ENCODE peak calls at places on chromosomes 12 and 14, in ten cellular contexts. One of them, this sample, is unnamed.

GRCh38 chr12:92886131-92886530 is 43.0 kb downstream of the EEA1 start:
- DNase-seq in ovary: no peak
- DNase-seq in K562: no peak
- DNase-seq in heart left ventricle: no peak
- DNase-seq in transverse colon: no peak
- DNase-seq in A549: no peak
- DNase-seq in upper lobe of left lung: peak; percentile 38
- DNase-seq in Peyer's patch: no peak
- DNase-seq in tibial nerve: no peak
- DNase-seq in HCT116: no peak
- DNase-seq in this sample: no peak

GRCh38 chr12:1593232-1594044 is 943 bp downstream of the FBXL14 start:
- DNase-seq in K562: no peak
- DNase-seq in transverse colon: peak; percentile 74
- DNase-seq in heart left ventricle: peak; percentile 51
- DNase-seq in tibial nerve: no peak
- DNase-seq in HCT116: no peak
- DNase-seq in A549: peak; percentile 55
- DNase-seq in upper lobe of left lung: peak; percentile 66
- DNase-seq in ovary: peak; percentile 66
- DNase-seq in Peyer's patch: peak; percentile 84
- DNase-seq in this sample: no peak

GRCh38 chr14:75702107-75702506 is 41.1 kb downstream of the TTLL5 start:
- DNase-seq in transverse colon: no peak
- DNase-seq in tibial nerve: no peak
- DNase-seq in heart left ventricle: peak; percentile 29
- DNase-seq in upper lobe of left lung: no peak
- DNase-seq in ovary: no peak
- DNase-seq in Peyer's patch: no peak
- DNase-seq in HCT116: no peak
- DNase-seq in A549: no peak
- DNase-seq in K562: no peak
- DNase-seq in this sample: no peak

GRCh38 chr14:70821916-70822705 is 12.8 kb upstream of the MAP3K9 start:
- DNase-seq in heart left ventricle: peak; percentile 64
- DNase-seq in Peyer's patch: peak; percentile 75
- DNase-seq in K562: peak; percentile 27
- DNase-seq in upper lobe of left lung: peak; percentile 67
- DNase-seq in ovary: peak; percentile 64
- DNase-seq in transverse colon: peak; percentile 58
- DNase-seq in A549: peak; percentile 42
- DNase-seq in HCT116: no peak
- DNase-seq in tibial nerve: no peak
- DNase-seq in this sample: no peak

GRCh38 chr12:54371328-54372112 is 7.2 kb upstream of the GPR84 start:
- DNase-seq in upper lobe of left lung: no peak
- DNase-seq in transverse colon: no peak
- DNase-seq in Peyer's patch: no peak
- DNase-seq in K562: no peak
- DNase-seq in HCT116: no peak
- DNase-seq in heart left ventricle: peak; percentile 68
- DNase-seq in ovary: peak; percentile 78
- DNase-seq in A549: no peak
- DNase-seq in tibial nerve: peak; percentile 35
- DNase-seq in this sample: peak; percentile 94

GRCh38 chr12:89333564-89334252 is 18.6 kb downstream of the DUSP6 start:
- DNase-seq in heart left ventricle: no peak
- DNase-seq in HCT116: no peak
- DNase-seq in tibial nerve: no peak
- DNase-seq in transverse colon: peak; percentile 49
- DNase-seq in Peyer's patch: no peak
- DNase-seq in ovary: no peak
- DNase-seq in A549: no peak
- DNase-seq in K562: no peak
- DNase-seq in upper lobe of left lung: peak; percentile 67
- DNase-seq in this sample: no peak

GRCh38 chr12:55937956-55938355 is 7.0 kb downstream of the DGKA start:
- DNase-seq in K562: no peak
- DNase-seq in Peyer's patch: no peak
- DNase-seq in A549: no peak
- DNase-seq in ovary: no peak
- DNase-seq in tibial nerve: no peak
- DNase-seq in transverse colon: no peak
- DNase-seq in upper lobe of left lung: no peak
- DNase-seq in HCT116: no peak
- DNase-seq in heart left ventricle: no peak
- DNase-seq in this sample: no peak

GRCh38 chr12:3071107-3071506 is 6.1 kb upstream of the TSPAN9 start:
- DNase-seq in Peyer's patch: no peak
- DNase-seq in upper lobe of left lung: no peak
- DNase-seq in K562: no peak
- DNase-seq in heart left ventricle: no peak
- DNase-seq in ovary: no peak
- DNase-seq in transverse colon: no peak
- DNase-seq in A549: no peak
- DNase-seq in HCT116: no peak
- DNase-seq in tibial nerve: no peak
- DNase-seq in this sample: no peak

GRCh38 chr12:9039397-9039977 is 50.1 kb downstream of the KLRG1 start:
- DNase-seq in tibial nerve: no peak
- DNase-seq in upper lobe of left lung: no peak
- DNase-seq in HCT116: peak; percentile 18
- DNase-seq in K562: peak; percentile 39
- DNase-seq in transverse colon: no peak
- DNase-seq in A549: peak; percentile 58
- DNase-seq in Peyer's patch: no peak
- DNase-seq in heart left ventricle: no peak
- DNase-seq in ovary: no peak
- DNase-seq in this sample: no peak

GRCh38 chr12:1606021-1606622 is 11.7 kb upstream of the FBXL14 start:
- DNase-seq in upper lobe of left lung: peak; percentile 95
- DNase-seq in A549: peak; percentile 87
- DNase-seq in K562: peak; percentile 69
- DNase-seq in Peyer's patch: peak; percentile 87
- DNase-seq in ovary: peak; percentile 97
- DNase-seq in heart left ventricle: peak; percentile 89
- DNase-seq in transverse colon: peak; percentile 92
- DNase-seq in HCT116: peak; percentile 72
- DNase-seq in tibial nerve: peak; percentile 89
- DNase-seq in this sample: peak; percentile 93

GRCh38 chr14:94104731-94105130 is 5.8 kb upstream of the IFI27 start:
- DNase-seq in K562: no peak
- DNase-seq in Peyer's patch: no peak
- DNase-seq in tibial nerve: no peak
- DNase-seq in heart left ventricle: no peak
- DNase-seq in A549: no peak
- DNase-seq in transverse colon: no peak
- DNase-seq in ovary: no peak
- DNase-seq in upper lobe of left lung: no peak
- DNase-seq in HCT116: no peak
- DNase-seq in this sample: no peak

GRCh38 chr12:13061377-13061776 is 17.2 kb downstream of the FAM234B start:
- DNase-seq in transverse colon: no peak
- DNase-seq in K562: no peak
- DNase-seq in ovary: no peak
- DNase-seq in A549: no peak
- DNase-seq in heart left ventricle: no peak
- DNase-seq in upper lobe of left lung: no peak
- DNase-seq in tibial nerve: no peak
- DNase-seq in HCT116: no peak
- DNase-seq in Peyer's patch: no peak
- DNase-seq in this sample: no peak
- TF ChIP-seq POLR2A in transverse colon: no peak
- TF ChIP-seq POLR2A in K562: no peak
- TF ChIP-seq POLR2A in ovary: no peak
- TF ChIP-seq POLR2A in A549: no peak
- TF ChIP-seq POLR2A in heart left ventricle: no peak
- TF ChIP-seq POLR2A in upper lobe of left lung: no peak
- TF ChIP-seq POLR2A in tibial nerve: no peak
- TF ChIP-seq POLR2A in HCT116: no peak
- TF ChIP-seq POLR2A in Peyer's patch: no peak
- TF ChIP-seq POLR2A in this sample: no peak

GRCh38 chr14:55578511-55578910 is 1.5 kb upstream of the KTN1 start:
- DNase-seq in tibial nerve: no peak
- DNase-seq in ovary: peak; percentile 39
- DNase-seq in heart left ventricle: no peak
- DNase-seq in transverse colon: no peak
- DNase-seq in K562: no peak
- DNase-seq in Peyer's patch: no peak
- DNase-seq in A549: no peak
- DNase-seq in upper lobe of left lung: no peak
- DNase-seq in HCT116: no peak
- DNase-seq in this sample: no peak

GRCh38 chr14:55581011-55581806 is 1.2 kb downstream of the KTN1 start:
- DNase-seq in tibial nerve: no peak
- DNase-seq in upper lobe of left lung: peak; percentile 52
- DNase-seq in Peyer's patch: peak; percentile 60
- DNase-seq in K562: peak; percentile 10
- DNase-seq in heart left ventricle: peak; percentile 66
- DNase-seq in transverse colon: peak; percentile 44
- DNase-seq in ovary: peak; percentile 64
- DNase-seq in HCT116: no peak
- DNase-seq in A549: peak; percentile 44
- DNase-seq in this sample: no peak

GRCh38 chr14:55577229-55577628 is 2.8 kb upstream of the KTN1 start:
- DNase-seq in Peyer's patch: no peak
- DNase-seq in HCT116: no peak
- DNase-seq in transverse colon: no peak
- DNase-seq in ovary: no peak
- DNase-seq in tibial nerve: no peak
- DNase-seq in heart left ventricle: no peak
- DNase-seq in upper lobe of left lung: no peak
- DNase-seq in K562: no peak
- DNase-seq in A549: no peak
- DNase-seq in this sample: no peak

GRCh38 chr14:55580401-55581010 is 499 bp downstream of the KTN1 start:
- DNase-seq in Peyer's patch: peak; percentile 71
- DNase-seq in A549: peak; percentile 22
- DNase-seq in upper lobe of left lung: peak; percentile 48
- DNase-seq in tibial nerve: no peak
- DNase-seq in ovary: peak; percentile 57
- DNase-seq in transverse colon: peak; percentile 47
- DNase-seq in HCT116: no peak
- DNase-seq in K562: peak; percentile 69
- DNase-seq in heart left ventricle: peak; percentile 63
- DNase-seq in this sample: peak; percentile 29

GRCh38 chr14:55579724-55580400 is at the start of gene KTN1:
- DNase-seq in upper lobe of left lung: peak; percentile 88
- DNase-seq in K562: peak; percentile 79
- DNase-seq in A549: peak; percentile 84
- DNase-seq in Peyer's patch: peak; percentile 91
- DNase-seq in tibial nerve: peak; percentile 63
- DNase-seq in HCT116: peak; percentile 48
- DNase-seq in ovary: peak; percentile 82
- DNase-seq in transverse colon: peak; percentile 89
- DNase-seq in heart left ventricle: peak; percentile 90
- DNase-seq in this sample: peak; percentile 95
- TF ChIP-seq POLR2A in upper lobe of left lung: no peak
- TF ChIP-seq POLR2A in K562: peak; percentile 65
- TF ChIP-seq POLR2A in A549: peak; percentile 76
- TF ChIP-seq POLR2A in Peyer's patch: no peak
- TF ChIP-seq POLR2A in tibial nerve: peak; percentile 75
- TF ChIP-seq POLR2A in HCT116: no peak
- TF ChIP-seq POLR2A in ovary: peak; percentile 55
- TF ChIP-seq POLR2A in transverse colon: peak; percentile 33
- TF ChIP-seq POLR2A in heart left ventricle: no peak
- TF ChIP-seq POLR2A in this sample: no peak

DNA sequence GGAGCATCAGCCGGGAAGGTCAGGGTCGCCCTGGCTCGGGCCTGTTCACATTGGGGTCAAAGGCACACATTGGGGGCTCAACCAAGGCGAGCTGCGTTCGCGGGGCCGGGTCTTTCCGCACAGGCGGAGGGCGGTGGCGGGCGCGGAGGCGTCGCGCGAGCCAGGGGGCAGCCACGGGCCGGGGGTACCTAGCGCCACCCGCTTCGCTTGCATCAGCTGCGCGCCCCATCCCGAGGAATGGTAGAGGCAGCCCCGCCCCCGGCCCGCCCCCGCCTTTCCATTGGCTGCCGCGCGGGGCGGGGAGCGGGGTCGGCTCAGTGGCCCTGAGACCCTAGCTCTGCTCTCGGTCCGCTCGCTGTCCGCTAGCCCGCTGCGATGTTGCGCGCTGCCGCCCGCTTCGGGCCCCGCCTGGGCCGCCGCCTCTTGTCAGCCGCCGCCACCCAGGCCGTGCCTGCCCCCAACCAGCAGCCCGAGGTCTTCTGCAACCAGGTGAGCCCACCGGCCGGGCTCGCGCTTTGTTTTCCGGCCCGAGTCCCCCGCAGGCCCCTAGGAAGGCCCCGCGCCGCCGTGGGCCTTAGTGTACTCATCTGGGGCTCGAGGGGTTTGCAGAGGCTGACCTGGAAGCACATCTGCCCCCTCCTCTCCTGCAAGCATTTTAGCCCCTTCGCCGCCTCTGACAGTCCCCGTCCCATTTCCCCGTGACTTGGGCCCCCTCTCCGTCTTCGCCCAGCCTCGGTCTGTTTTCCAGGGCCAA is at the start of gene ALDH2:
- DNase-seq in upper lobe of left lung: peak; percentile 88
- DNase-seq in ovary: peak; percentile 86
- DNase-seq in Peyer's patch: peak; percentile 87
- DNase-seq in K562: peak; percentile 98
- DNase-seq in heart left ventricle: peak; percentile 84
- DNase-seq in HCT116: peak; percentile 6
- DNase-seq in tibial nerve: peak; percentile 74
- DNase-seq in A549: peak; percentile 57
- DNase-seq in transverse colon: peak; percentile 84
- DNase-seq in this sample: peak; percentile 94
- TF ChIP-seq POLR2A in upper lobe of left lung: peak; percentile 84
- TF ChIP-seq POLR2A in ovary: peak; percentile 84
- TF ChIP-seq POLR2A in Peyer's patch: peak; percentile 82
- TF ChIP-seq POLR2A in K562: peak; percentile 40
- TF ChIP-seq POLR2A in heart left ventricle: no peak
- TF ChIP-seq POLR2A in HCT116: peak; percentile 67
- TF ChIP-seq POLR2A in tibial nerve: peak; percentile 84
- TF ChIP-seq POLR2A in A549: peak; percentile 73
- TF ChIP-seq POLR2A in transverse colon: peak; percentile 86
- TF ChIP-seq POLR2A in this sample: no peak

DNA sequence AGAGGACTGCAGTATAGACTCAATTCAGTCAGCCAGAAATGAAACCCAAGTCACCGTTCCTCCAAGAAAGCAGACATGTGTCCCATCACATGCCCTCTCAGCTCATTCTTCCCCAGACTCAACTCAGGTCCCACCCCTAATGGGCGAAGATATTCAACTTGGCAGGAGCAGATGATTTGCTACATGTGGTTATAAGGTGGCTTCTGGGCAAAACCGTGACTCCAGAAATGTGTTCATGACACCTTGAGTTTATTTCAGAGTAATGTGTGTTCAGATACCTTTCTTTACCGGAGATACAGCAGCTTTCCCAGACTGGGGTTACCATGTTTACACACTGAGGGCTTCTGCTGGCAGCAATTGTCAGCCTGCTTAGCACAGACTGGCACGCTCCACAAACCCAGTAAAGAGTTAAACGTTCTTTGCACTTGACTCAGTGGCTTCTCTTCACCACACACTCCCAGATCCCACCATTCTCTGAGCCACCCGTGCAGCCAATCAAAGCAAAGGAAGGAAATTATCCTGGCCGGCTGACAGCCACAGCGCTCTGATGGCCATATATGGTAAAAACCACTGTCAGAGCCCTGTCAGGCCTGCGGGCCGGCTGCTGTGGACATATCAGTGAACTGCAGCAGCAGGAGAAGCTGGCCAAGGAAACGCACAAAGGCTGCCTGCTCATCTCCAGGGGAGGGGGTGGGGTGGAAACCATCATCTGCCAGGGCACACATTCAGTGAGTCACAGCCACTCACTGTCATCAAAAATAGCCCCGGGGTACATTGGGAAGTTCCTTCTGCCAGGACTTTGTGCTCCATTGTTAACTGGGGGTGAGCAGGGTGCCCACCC is 39.9 kb downstream of the CORO1C start:
- DNase-seq in HCT116: peak; percentile 86
- DNase-seq in Peyer's patch: peak; percentile 84
- DNase-seq in upper lobe of left lung: peak; percentile 94
- DNase-seq in K562: peak; percentile 80
- DNase-seq in A549: peak; percentile 99
- DNase-seq in transverse colon: peak; percentile 90
- DNase-seq in tibial nerve: peak; percentile 90
- DNase-seq in ovary: peak; percentile 93
- DNase-seq in heart left ventricle: peak; percentile 94
- DNase-seq in this sample: peak; percentile 98
- TF ChIP-seq POLR2A in HCT116: no peak
- TF ChIP-seq POLR2A in Peyer's patch: peak; percentile 27
- TF ChIP-seq POLR2A in upper lobe of left lung: no peak
- TF ChIP-seq POLR2A in K562: peak; percentile 83
- TF ChIP-seq POLR2A in A549: peak; percentile 13
- TF ChIP-seq POLR2A in transverse colon: peak; percentile 28
- TF ChIP-seq POLR2A in tibial nerve: peak; percentile 56
- TF ChIP-seq POLR2A in ovary: no peak
- TF ChIP-seq POLR2A in heart left ventricle: no peak
- TF ChIP-seq POLR2A in this sample: no peak